ENCODE peak calls at places on chromosomes 3 and 15, in nine cellular contexts. I is colonic mucosa, T is lower lobe of right lung, Q is heart left ventricle, X is tibial artery, V is HFFc6, U is progenitor cell of endocrine pancreas, B is endothelial cell, D is IMR-90. R is an unnamed sample.

GRCh38 chr3:170585008-170585936 is 603 bp downstream of the SLC7A14 start:
- DNase-seq in I (no peak), T (no peak), Q (no peak), X (no peak), V (no peak), U (peak; percentile 10), B (peak; percentile 7), D (peak; percentile 11), R (no peak)

GRCh38 chr3:177281292-177281942 is 84.1 kb upstream of the TBL1XR1 start:
- DNase-seq in I (no peak), T (no peak), Q (no peak), X (no peak), V (no peak), U (no peak), B (no peak), D (no peak), R (peak; percentile 46)

GRCh38 chr3:95926904-95927501 is 887.4 kb upstream of the EPHA6 start:
- DNase-seq in I (no peak), T (no peak), Q (no peak), X (no peak), V (no peak), U (no peak), B (no peak), D (no peak), R (no peak)

GRCh38 chr15:74865316-74865715 is 7.8 kb downstream of the SCAMP2 start:
- DNase-seq in I (no peak), T (no peak), Q (no peak), X (no peak), V (no peak), U (no peak), B (no peak), D (no peak), R (no peak)

GRCh38 chr3:79521221-79521848 is 246.5 kb downstream of the ROBO1 start:
- DNase-seq in I (no peak), T (no peak), Q (no peak), X (no peak), V (peak; percentile 20), U (no peak), B (peak; percentile 37), D (peak; percentile 32), R (peak; percentile 3)

GRCh38 chr3:115245437-115245836 is 98.3 kb upstream of the ZBTB20 start:
- DNase-seq in I (no peak), T (no peak), Q (no peak), X (no peak), V (peak; percentile 91), U (no peak), B (no peak), D (peak; percentile 97), R (no peak)

GRCh38 chr3:71511037-71511436 is 72.5 kb downstream of the FOXP1 start:
- DNase-seq in I (no peak), T (no peak), Q (no peak), X (no peak), V (peak; percentile 49), U (no peak), B (no peak), D (peak; percentile 90), R (no peak)

GRCh38 chr3:52649461-52650210 is 36.1 kb downstream of the PBRM1 start:
- DNase-seq in I (no peak), T (no peak), Q (no peak), X (no peak), V (peak; percentile 35), U (no peak), B (no peak), D (peak; percentile 70), R (no peak)

GRCh38 chr15:29692527-29692926 is 129.7 kb downstream of the TJP1 start:
- DNase-seq in I (no peak), T (no peak), Q (no peak), X (no peak), V (no peak), U (no peak), B (no peak), D (no peak), R (no peak)

GRCh38 chr15:29693225-29693624 is 129.0 kb downstream of the TJP1 start:
- DNase-seq in I (no peak), T (no peak), Q (no peak), X (no peak), V (no peak), U (no peak), B (no peak), D (no peak), R (no peak)

GRCh38 chr15:29698030-29698701 is 124.1 kb downstream of the TJP1 start:
- DNase-seq in I (no peak), T (no peak), Q (no peak), X (no peak), V (peak; percentile 86), U (no peak), B (no peak), D (peak; percentile 94), R (no peak)

GRCh38 chr15:29696950-29697738 is 125.1 kb downstream of the TJP1 start:
- DNase-seq in I (no peak), T (no peak), Q (no peak), X (no peak), V (no peak), U (no peak), B (no peak), D (no peak), R (no peak)

DNA sequence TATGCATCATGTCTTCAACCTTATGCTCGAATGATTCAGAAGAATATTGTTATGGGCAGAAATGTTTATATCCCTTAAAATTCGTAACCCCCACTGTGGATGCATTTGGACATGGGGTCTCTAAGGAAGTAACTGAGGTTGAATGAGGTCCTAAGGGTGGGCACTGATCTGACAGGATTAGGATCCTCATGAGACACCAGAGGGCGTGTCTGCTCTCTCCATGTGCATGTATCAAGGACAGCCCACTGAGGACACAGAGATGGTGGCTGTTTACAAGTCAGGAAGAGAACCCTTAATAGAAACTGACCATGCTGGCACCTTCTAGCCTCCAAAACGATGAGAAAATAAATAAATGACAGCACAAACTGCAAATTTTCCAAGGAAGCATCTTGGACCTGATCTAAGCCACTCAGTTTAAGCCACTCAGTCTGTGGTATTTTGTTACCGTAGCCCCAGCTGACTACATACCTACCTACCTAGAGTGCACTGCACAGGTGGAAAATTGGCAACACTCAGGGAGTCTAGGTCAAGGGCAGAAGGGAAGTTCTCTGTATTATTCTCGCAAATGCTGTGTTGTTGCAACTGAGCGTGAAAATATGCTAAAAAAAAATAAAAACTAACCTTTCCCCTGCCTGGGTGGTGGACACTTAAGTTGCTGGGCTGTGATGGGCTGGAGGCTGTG is 126.6 kb downstream of the TJP1 start:
- DNase-seq in I (no peak), T (no peak), Q (no peak), X (no peak), V (no peak), U (no peak), B (no peak), D (no peak), R (no peak)
- TF ChIP-seq CTCF in I (no peak), T (no peak), Q (no peak), X (no peak), V (no peak), U (no peak), B (no peak), D (no peak), R (no peak)

GRCh38 chr15:57205027-57205855 is 171.1 kb upstream of the CGNL1 start:
- DNase-seq in I (no peak), T (no peak), Q (no peak), X (no peak), V (no peak), U (no peak), B (no peak), D (no peak), R (no peak)

GRCh38 chr15:57198654-57199241 is 177.6 kb upstream of the CGNL1 start:
- DNase-seq in I (peak; percentile 52), T (no peak), Q (no peak), X (no peak), V (no peak), U (no peak), B (no peak), D (no peak), R (no peak)

GRCh38 chr15:57203906-57204305 is 172.4 kb upstream of the CGNL1 start:
- DNase-seq in I (no peak), T (no peak), Q (no peak), X (no peak), V (no peak), U (no peak), B (no peak), D (no peak), R (no peak)

GRCh38 chr15:57205999-57206398 is 170.3 kb upstream of the CGNL1 start:
- DNase-seq in I (peak; percentile 93), T (no peak), Q (no peak), X (no peak), V (no peak), U (no peak), B (no peak), D (no peak), R (no peak)

DNA sequence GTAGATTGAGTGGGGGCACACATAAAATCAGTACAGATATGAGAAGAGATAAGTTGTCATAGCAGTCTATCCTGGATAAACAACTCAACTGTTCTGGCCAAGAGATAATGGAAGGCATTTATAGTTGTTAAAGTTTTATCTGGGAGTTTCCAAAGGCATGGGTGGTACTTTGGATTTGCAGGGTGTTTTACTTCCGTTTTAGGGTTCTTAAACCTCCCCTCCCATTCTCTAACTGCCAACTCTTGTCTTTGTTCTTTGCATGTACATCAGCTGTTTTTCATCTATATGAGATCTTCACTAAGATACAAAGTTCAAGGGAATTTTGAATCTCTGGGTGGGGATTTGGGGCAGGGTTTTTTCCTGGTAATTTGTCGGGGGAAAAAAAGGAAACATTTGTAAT is 174.7 kb upstream of the CGNL1 start:
- DNase-seq in I (peak; percentile 29), T (no peak), Q (no peak), X (no peak), V (no peak), U (no peak), B (no peak), D (no peak), R (no peak)
- TF ChIP-seq CTCF in I (no peak), T (no peak), Q (no peak), X (no peak), V (no peak), U (no peak), B (no peak), D (no peak), R (no peak)

DNA sequence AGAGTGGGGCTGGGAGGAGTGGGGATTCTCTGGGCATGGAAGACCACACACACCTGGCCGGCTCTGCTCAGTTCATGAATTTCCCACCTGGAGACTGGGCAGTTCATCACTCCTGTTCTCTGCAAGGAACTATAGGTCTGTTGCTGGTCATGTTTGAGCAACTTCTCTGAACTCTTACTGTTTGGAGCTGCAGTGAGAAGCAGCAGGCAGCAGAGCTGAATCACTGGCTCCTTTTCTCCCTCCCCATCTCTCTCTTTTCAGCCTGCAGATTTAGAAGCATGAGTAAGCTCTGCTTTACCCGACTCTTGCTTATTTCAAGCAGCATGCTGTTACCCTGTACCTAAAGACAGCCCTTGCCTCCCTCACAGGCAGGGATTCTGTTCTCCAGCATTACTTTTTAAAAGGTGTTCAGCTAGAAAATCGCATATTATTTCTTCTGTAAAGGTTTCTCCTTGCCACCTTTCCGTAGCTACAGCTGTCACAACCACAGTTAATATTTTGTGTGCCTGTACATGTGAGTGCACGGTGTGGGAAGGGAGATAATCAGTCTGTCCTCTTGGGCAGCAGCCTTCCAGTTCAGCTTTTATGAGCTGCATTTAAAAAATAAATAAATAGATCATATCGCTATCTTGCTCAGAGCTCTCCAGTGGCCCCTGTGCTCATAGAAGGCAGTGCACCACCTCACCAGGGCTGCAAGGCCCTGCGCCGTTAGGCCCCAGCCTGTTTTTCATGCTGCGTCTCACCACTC is 131.6 kb downstream of the CHCHD6 start:
- DNase-seq in I (no peak), T (no peak), Q (no peak), X (no peak), V (peak; percentile 74), U (no peak), B (no peak), D (peak; percentile 76), R (no peak)
- TF ChIP-seq CTCF in I (no peak), T (no peak), Q (no peak), X (no peak), V (peak; percentile 61), U (no peak), B (no peak), D (peak; percentile 45), R (no peak)

DNA sequence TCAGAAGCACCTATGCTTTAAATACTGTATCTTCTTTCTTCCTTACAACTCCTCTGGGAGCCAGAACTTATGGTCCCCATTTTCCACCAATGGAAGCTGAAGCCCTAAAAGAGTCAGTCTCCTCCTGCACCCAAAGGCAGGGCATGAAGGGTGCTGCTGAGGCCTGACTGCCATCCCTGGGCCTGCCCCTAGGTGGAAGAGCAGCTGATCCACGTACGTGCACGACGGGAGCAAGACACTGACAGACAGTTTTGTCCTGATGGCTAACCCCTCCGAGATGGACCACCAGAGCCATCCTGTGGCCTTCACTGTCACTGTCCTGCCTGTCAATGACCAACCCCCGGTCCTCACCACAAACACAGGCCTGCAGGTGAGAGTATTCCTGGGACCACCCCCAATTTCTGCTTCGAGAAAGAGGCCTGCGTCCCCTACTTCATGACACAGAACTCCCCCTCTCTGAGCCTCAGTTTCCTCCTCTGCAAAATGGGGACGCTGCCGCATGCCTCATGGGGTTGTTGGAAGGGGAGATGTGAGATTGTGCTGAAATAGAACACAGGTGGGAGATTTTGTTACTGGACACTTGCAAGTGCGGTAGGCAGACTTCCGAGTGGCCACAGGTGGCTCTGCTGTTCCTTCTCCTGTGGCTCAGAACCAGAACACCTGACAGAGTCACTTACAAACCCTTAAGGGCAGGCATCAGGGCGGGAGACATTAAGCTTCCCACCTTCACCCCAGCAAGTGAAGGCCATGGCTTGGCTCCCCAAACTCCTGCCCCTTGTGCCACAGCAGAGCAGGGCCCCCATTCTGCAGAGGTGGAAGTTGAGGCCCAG is 175.4 kb downstream of the TBC1D2B start:
- DNase-seq in I (no peak), T (peak; percentile 23), Q (no peak), X (peak; percentile 40), V (no peak), U (no peak), B (no peak), D (no peak), R (no peak)
- TF ChIP-seq CTCF in I (no peak), T (no peak), Q (no peak), X (no peak), V (peak; percentile 55), U (peak; percentile 36), B (no peak), D (peak; percentile 11), R (no peak)

R was measured in activated CD8-positive, alpha-beta T cell treated with anti-CD3 and anti-CD28 coated beads for 36 hours.